ENCODE peak calls at places on chromosomes 5 and 9, in five cellular contexts. U, L, P, W and Q are unnamed samples.

GRCh38 chr5:40383719-40384651 is 295.7 kb upstream of the PTGER4 start:
- DNase-seq in U (no peak), L (no peak), P (no peak), W (peak), Q (no peak)

GRCh38 chr5:24135536-24135935 is 509.2 kb downstream of the CDH10 start:
- DNase-seq in U (no peak), L (no peak), P (no peak), W (no peak), Q (no peak)

GRCh38 chr5:71957431-71957934 is 149.8 kb upstream of the MAP1B start:
- DNase-seq in U (no peak), L (no peak), P (no peak), W (no peak), Q (no peak)

GRCh38 chr5:153831976-153832375 is 206.7 kb downstream of the FAM114A2 start:
- DNase-seq in U (peak), L (peak), P (no peak), W (peak), Q (no peak)

GRCh38 chr9:75979362-75979761 is 88.9 kb downstream of the PCSK5 start:
- DNase-seq in U (no peak), L (peak), P (no peak), W (no peak), Q (no peak)

GRCh38 chr9:4366649-4367330 is 66.9 kb upstream of the GLIS3 start:
- DNase-seq in U (peak), L (peak), P (no peak), W (peak), Q (no peak)

GRCh38 chr5:17402291-17403121 is 95.5 kb upstream of the TAF11L2 start:
- DNase-seq in U (no peak), L (no peak), P (no peak), W (no peak), Q (no peak)

GRCh38 chr5:169970911-169971436 is 9.3 kb downstream of the INSYN2B start:
- DNase-seq in U (peak), L (peak), P (no peak), W (peak), Q (no peak)

GRCh38 chr5:14266171-14266570 is 123.0 kb downstream of the TRIO start:
- DNase-seq in U (no peak), L (no peak), P (no peak), W (peak), Q (no peak)

GRCh38 chr5:171306141-171306540 is 2.9 kb upstream of the TLX3 start:
- DNase-seq in U (no peak), L (no peak), P (no peak), W (no peak), Q (no peak)